ENCODE peak calls at places on chromosomes 2 and 18, in four cellular contexts. One of them, this sample, is unnamed.

GRCh38 chr2:20524412-20525040 is 77.7 kb downstream of the RHOB start:
- DNase-seq in HuH-7.5: no peak
- DNase-seq in ACHN: no peak
- DNase-seq in PC-9: no peak
- DNase-seq in this sample: no peak

GRCh38 chr2:19536136-19536535 is 177.7 kb upstream of the OSR1 start:
- DNase-seq in ACHN: no peak
- DNase-seq in PC-9: peak; percentile 70
- DNase-seq in HuH-7.5: no peak
- DNase-seq in this sample: no peak

GRCh38 chr2:119040730-119041129 is 98.7 kb downstream of the MARCO start:
- DNase-seq in PC-9: no peak
- DNase-seq in ACHN: no peak
- DNase-seq in HuH-7.5: no peak
- DNase-seq in this sample: no peak

GRCh38 chr2:113807634-113808196 is 51.3 kb upstream of the SLC35F5 start:
- DNase-seq in ACHN: no peak
- DNase-seq in PC-9: no peak
- DNase-seq in HuH-7.5: no peak
- DNase-seq in this sample: no peak

GRCh38 chr2:81087646-81088045 is 783.1 kb upstream of the LRRTM1 start:
- DNase-seq in HuH-7.5: no peak
- DNase-seq in PC-9: no peak
- DNase-seq in ACHN: no peak
- DNase-seq in this sample: no peak

GRCh38 chr18:13934058-13934457 is 18.7 kb upstream of the MC2R start:
- DNase-seq in ACHN: no peak
- DNase-seq in HuH-7.5: no peak
- DNase-seq in PC-9: no peak
- DNase-seq in this sample: no peak

GRCh38 chr2:73979686-73980085 is 5.0 kb upstream of the TET3 start:
- DNase-seq in PC-9: peak; percentile 87
- DNase-seq in HuH-7.5: no peak
- DNase-seq in ACHN: peak; percentile 68
- DNase-seq in this sample: no peak

GRCh38 chr18:37494406-37494805 is 71.2 kb downstream of the CELF4 start:
- DNase-seq in HuH-7.5: no peak
- DNase-seq in PC-9: no peak
- DNase-seq in ACHN: no peak
- DNase-seq in this sample: no peak

GRCh38 chr2:62208082-62208757 is 12.3 kb downstream of the B3GNT2 start:
- DNase-seq in PC-9: no peak
- DNase-seq in HuH-7.5: no peak
- DNase-seq in ACHN: no peak
- DNase-seq in this sample: no peak

GRCh38 chr2:86017901-86018896 is 87.5 kb downstream of the POLR1A start:
- DNase-seq in PC-9: peak; percentile 66
- DNase-seq in HuH-7.5: no peak
- DNase-seq in ACHN: peak; percentile 64
- DNase-seq in this sample: peak; percentile 87

GRCh38 chr2:127225186-127225960 is 5.3 kb upstream of the CYP27C1 start:
- DNase-seq in PC-9: peak; percentile 41
- DNase-seq in HuH-7.5: no peak
- DNase-seq in ACHN: no peak
- DNase-seq in this sample: no peak

GRCh38 chr2:160952462-160952861 is 207.8 kb upstream of the TANK start:
- DNase-seq in HuH-7.5: no peak
- DNase-seq in PC-9: no peak
- DNase-seq in ACHN: no peak
- DNase-seq in this sample: no peak

GRCh38 chr2:97688062-97688827 is 18.7 kb downstream of the C2orf92 start:
- DNase-seq in ACHN: no peak
- DNase-seq in PC-9: peak; percentile 89
- DNase-seq in HuH-7.5: no peak
- DNase-seq in this sample: no peak

GRCh38 chr2:98348066-98348561 is 1.9 kb downstream of the CNGA3 start:
- DNase-seq in PC-9: peak; percentile 38
- DNase-seq in HuH-7.5: no peak
- DNase-seq in ACHN: no peak
- DNase-seq in this sample: no peak

GRCh38 chr2:74747411-74748080 is 86.4 kb upstream of the HK2 start:
- DNase-seq in PC-9: peak; percentile 53
- DNase-seq in ACHN: no peak
- DNase-seq in HuH-7.5: no peak
- DNase-seq in this sample: no peak

GRCh38 chr18:32881009-32881408 is 108.2 kb upstream of the KLHL14 start:
- DNase-seq in HuH-7.5: no peak
- DNase-seq in PC-9: no peak
- DNase-seq in ACHN: no peak
- DNase-seq in this sample: no peak

GRCh38 chr2:68287580-68288441 is 31.9 kb downstream of the CNRIP1 start:
- DNase-seq in PC-9: no peak
- DNase-seq in HuH-7.5: no peak
- DNase-seq in ACHN: no peak
- DNase-seq in this sample: no peak

GRCh38 chr18:32956591-32957310 is 183.9 kb upstream of the KLHL14 start:
- DNase-seq in ACHN: no peak
- DNase-seq in PC-9: no peak
- DNase-seq in HuH-7.5: no peak
- DNase-seq in this sample: no peak

GRCh38 chr2:218334531-218334930 is 22.1 kb upstream of the CATIP start:
- DNase-seq in ACHN: no peak
- DNase-seq in PC-9: no peak
- DNase-seq in HuH-7.5: no peak
- DNase-seq in this sample: no peak

This sample was measured in chondrocyte.